ENCODE peak calls at places on chromosomes 4 and X, in nine cellular contexts. M is activated CD4-positive, alpha-beta T cell treated with anti-CD3 and anti-CD28 coated beads for 48 hours; P is GM13977; N is cerebellum; E is foreskin fibroblast; R is T47D; H is H7; U is NCI-H1417; B is fibroblast of lung. O is an unnamed sample.

GRCh38 chrX:30822068-30822671 is 66.9 kb downstream of the TAB3 start:
- DNase-seq in R (peak), E (peak), M (no peak), N (no peak), B (no peak), H (peak), P (peak), U (no peak), O (no peak)

GRCh38 chr4:165369522-165369921 is 9.3 kb upstream of the CPE start:
- DNase-seq in H (no peak), B (peak), P (no peak), U (no peak), M (no peak), E (peak), N (no peak), R (no peak), O (no peak)

GRCh38 chr4:159029481-159029880 is 73.4 kb upstream of the RAPGEF2 start:
- DNase-seq in M (no peak), U (no peak), H (no peak), N (no peak), R (no peak), B (no peak), E (no peak), P (no peak), O (no peak)

GRCh38 chrX:72121381-72121780 is 10.3 kb downstream of the RTL5 start:
- DNase-seq in P (no peak), R (no peak), H (no peak), E (peak), B (peak), M (peak), N (peak), U (no peak), O (peak)

GRCh38 chrX:133749951-133750350 is 235.4 kb downstream of the GPC3 start:
- DNase-seq in R (no peak), E (no peak), B (no peak), N (no peak), U (no peak), M (no peak), H (no peak), P (no peak), O (no peak)

GRCh38 chrX:153766098-153766817 is 2.2 kb downstream of the PLXNB3 start:
- DNase-seq in E (peak), P (peak), B (peak), N (no peak), R (no peak), U (peak), M (peak), H (peak), O (peak)

GRCh38 chr4:6221851-6222760 is 21.8 kb upstream of the JAKMIP1 start:
- DNase-seq in U (peak), B (no peak), M (peak), E (peak), R (peak), H (peak), P (no peak), N (peak), O (no peak)

GRCh38 chr4:168743576-168743975 is 246.7 kb downstream of the PALLD start:
- DNase-seq in E (peak), B (peak), P (no peak), N (no peak), H (no peak), R (no peak), U (no peak), M (no peak), O (no peak)

GRCh38 chr4:144583658-144584057 is 62.3 kb upstream of the HHIP start:
- DNase-seq in B (peak), R (no peak), P (no peak), N (no peak), E (peak), M (no peak), H (no peak), U (no peak), O (no peak)

GRCh38 chr4:62087706-62088105 is 887.6 kb downstream of the ADGRL3 start:
- DNase-seq in R (no peak), N (no peak), B (no peak), H (no peak), M (no peak), U (no peak), E (no peak), P (no peak), O (no peak)

GRCh38 chr4:8745828-8746225 is 125.8 kb downstream of the HMX1 start:
- DNase-seq in M (no peak), R (no peak), E (no peak), B (no peak), U (no peak), H (no peak), N (no peak), P (no peak), O (no peak)

GRCh38 chr4:128358231-128358902 is 70.8 kb upstream of the PGRMC2 start:
- DNase-seq in U (no peak), H (no peak), B (peak), M (no peak), P (no peak), N (no peak), E (peak), R (no peak), O (peak)

GRCh38 chr4:39770471-39770870 is 72.5 kb downstream of the UBE2K start:
- DNase-seq in R (no peak), E (no peak), U (no peak), N (no peak), H (peak), B (no peak), P (no peak), M (no peak), O (no peak)

GRCh38 chr4:74944354-74944793 is 11.5 kb downstream of the PARM1 start:
- DNase-seq in M (no peak), P (no peak), N (no peak), E (no peak), H (no peak), R (peak), U (no peak), B (no peak), O (no peak)

GRCh38 chrX:145041486-145041885 is 205.8 kb upstream of the SPANXN1 start:
- DNase-seq in R (no peak), U (no peak), E (no peak), B (no peak), P (no peak), M (no peak), N (no peak), H (no peak), O (no peak)

GRCh38 chr4:182971702-182972101 is 54.5 kb upstream of the DCTD start:
- DNase-seq in H (no peak), B (no peak), M (no peak), R (no peak), N (no peak), P (no peak), E (no peak), U (no peak), O (no peak)

GRCh38 chrX:26915064-26915463 is 548.1 kb downstream of the PPP4R3C start:
- DNase-seq in H (no peak), R (no peak), P (no peak), U (no peak), N (no peak), M (no peak), E (peak), B (no peak), O (no peak)

GRCh38 chr4:4361883-4362282 is 25.0 kb upstream of the NSG1 start:
- DNase-seq in R (no peak), M (no peak), B (no peak), P (no peak), E (no peak), U (no peak), H (no peak), N (no peak), O (no peak)

GRCh38 chr4:96063639-96064038 is 223.7 kb downstream of the PDHA2 start:
- DNase-seq in P (no peak), U (no peak), E (no peak), M (no peak), N (no peak), B (no peak), H (no peak), R (no peak), O (no peak)

GRCh38 chr4:1250921-1251772 is 2.2 kb upstream of the CTBP1 start:
- DNase-seq in E (no peak), N (peak), M (no peak), P (no peak), H (no peak), B (no peak), R (no peak), U (no peak), O (no peak)

GRCh38 chr4:27040351-27040750 is 179.7 kb downstream of the STIM2 start:
- DNase-seq in R (no peak), E (no peak), H (no peak), P (no peak), U (no peak), M (no peak), B (no peak), N (no peak), O (no peak)

O was measured in HTR-8/SVneo.